ENCODE peak calls at places on chromosomes 11 and 22, in eight cellular contexts. One of them, this sample, is unnamed.
A peak's percentile ranks its signal among the peaks of the same experiment; 100 is the strongest.

GRCh38 chr11:8068605-8069221 is 12.3 kb upstream of the TUB start:
- DNase-seq in A549: peak; percentile 27
- DNase-seq in left ventricle myocardium inferior: peak; percentile 46
- DNase-seq in H9: peak; percentile 23
- DNase-seq in bronchial epithelial cell: no peak
- DNase-seq in spleen: peak; percentile 51
- DNase-seq in lower lobe of right lung: no peak
- DNase-seq in brain microvascular endothelial cell: peak; percentile 69
- DNase-seq in this sample: peak; percentile 64

GRCh38 chr11:134857035-134857434 is 445.0 kb upstream of the B3GAT1 start:
- DNase-seq in bronchial epithelial cell: no peak
- DNase-seq in lower lobe of right lung: no peak
- DNase-seq in brain microvascular endothelial cell: no peak
- DNase-seq in left ventricle myocardium inferior: no peak
- DNase-seq in spleen: no peak
- DNase-seq in H9: no peak
- DNase-seq in A549: no peak
- DNase-seq in this sample: no peak

GRCh38 chr22:41206719-41207118 is 1.6 kb downstream of the L3MBTL2 start:
- DNase-seq in bronchial epithelial cell: no peak
- DNase-seq in left ventricle myocardium inferior: no peak
- DNase-seq in brain microvascular endothelial cell: no peak
- DNase-seq in spleen: no peak
- DNase-seq in H9: no peak
- DNase-seq in A549: no peak
- DNase-seq in lower lobe of right lung: no peak
- DNase-seq in this sample: no peak

GRCh38 chr11:45094958-45095690 is 51.3 kb upstream of the PRDM11 start:
- DNase-seq in H9: peak; percentile 14
- DNase-seq in brain microvascular endothelial cell: no peak
- DNase-seq in lower lobe of right lung: no peak
- DNase-seq in left ventricle myocardium inferior: no peak
- DNase-seq in spleen: peak; percentile 65
- DNase-seq in A549: no peak
- DNase-seq in bronchial epithelial cell: no peak
- DNase-seq in this sample: no peak

GRCh38 chr11:103091024-103091423 is 936 bp downstream of the DCUN1D5 start:
- DNase-seq in brain microvascular endothelial cell: no peak
- DNase-seq in A549: peak; percentile 8
- DNase-seq in H9: no peak
- DNase-seq in lower lobe of right lung: no peak
- DNase-seq in bronchial epithelial cell: peak; percentile 10
- DNase-seq in spleen: no peak
- DNase-seq in left ventricle myocardium inferior: no peak
- DNase-seq in this sample: peak; percentile 49

GRCh38 chr11:61152816-61153592 is 8.2 kb downstream of the VPS37C start:
- DNase-seq in A549: no peak
- DNase-seq in lower lobe of right lung: no peak
- DNase-seq in H9: no peak
- DNase-seq in left ventricle myocardium inferior: no peak
- DNase-seq in spleen: peak; percentile 38
- DNase-seq in brain microvascular endothelial cell: peak; percentile 60
- DNase-seq in bronchial epithelial cell: peak; percentile 88
- DNase-seq in this sample: peak; percentile 47

GRCh38 chr11:75280227-75280671 is 39.7 kb downstream of the TPBGL start:
- DNase-seq in lower lobe of right lung: peak; percentile 75
- DNase-seq in A549: peak; percentile 93
- DNase-seq in H9: peak; percentile 94
- DNase-seq in spleen: peak; percentile 90
- DNase-seq in bronchial epithelial cell: peak; percentile 46
- DNase-seq in left ventricle myocardium inferior: peak; percentile 75
- DNase-seq in brain microvascular endothelial cell: peak; percentile 60
- DNase-seq in this sample: peak; percentile 70

GRCh38 chr22:41449321-41449720 is 2.7 kb upstream of the TOB2 start:
- DNase-seq in H9: no peak
- DNase-seq in brain microvascular endothelial cell: no peak
- DNase-seq in bronchial epithelial cell: peak; percentile 17
- DNase-seq in spleen: peak; percentile 54
- DNase-seq in left ventricle myocardium inferior: no peak
- DNase-seq in lower lobe of right lung: no peak
- DNase-seq in A549: no peak
- DNase-seq in this sample: no peak

GRCh38 chr11:99682171-99682570 is 661.4 kb downstream of the CNTN5 start:
- DNase-seq in lower lobe of right lung: no peak
- DNase-seq in H9: no peak
- DNase-seq in brain microvascular endothelial cell: no peak
- DNase-seq in left ventricle myocardium inferior: no peak
- DNase-seq in spleen: no peak
- DNase-seq in A549: no peak
- DNase-seq in bronchial epithelial cell: no peak
- DNase-seq in this sample: no peak

GRCh38 chr22:32055069-32055468 is 12.0 kb downstream of the SLC5A1 start:
- DNase-seq in H9: no peak
- DNase-seq in lower lobe of right lung: no peak
- DNase-seq in spleen: no peak
- DNase-seq in left ventricle myocardium inferior: no peak
- DNase-seq in A549: no peak
- DNase-seq in brain microvascular endothelial cell: no peak
- DNase-seq in bronchial epithelial cell: no peak
- DNase-seq in this sample: no peak

GRCh38 chr22:34975721-34976120 is 90.2 kb upstream of the ISX start:
- DNase-seq in left ventricle myocardium inferior: no peak
- DNase-seq in A549: no peak
- DNase-seq in H9: peak; percentile 44
- DNase-seq in brain microvascular endothelial cell: no peak
- DNase-seq in lower lobe of right lung: no peak
- DNase-seq in spleen: no peak
- DNase-seq in bronchial epithelial cell: peak; percentile 1
- DNase-seq in this sample: no peak

GRCh38 chr11:119687220-119688046 is 41.6 kb downstream of the NECTIN1 start:
- DNase-seq in left ventricle myocardium inferior: no peak
- DNase-seq in lower lobe of right lung: no peak
- DNase-seq in A549: no peak
- DNase-seq in spleen: no peak
- DNase-seq in bronchial epithelial cell: no peak
- DNase-seq in brain microvascular endothelial cell: no peak
- DNase-seq in H9: no peak
- DNase-seq in this sample: no peak

GRCh38 chr11:119683783-119684182 is 45.2 kb downstream of the NECTIN1 start:
- DNase-seq in left ventricle myocardium inferior: no peak
- DNase-seq in A549: no peak
- DNase-seq in lower lobe of right lung: no peak
- DNase-seq in H9: no peak
- DNase-seq in spleen: no peak
- DNase-seq in bronchial epithelial cell: peak; percentile 69
- DNase-seq in brain microvascular endothelial cell: no peak
- DNase-seq in this sample: no peak

GRCh38 chr11:119686483-119686882 is 42.5 kb downstream of the NECTIN1 start:
- DNase-seq in spleen: no peak
- DNase-seq in lower lobe of right lung: no peak
- DNase-seq in H9: no peak
- DNase-seq in left ventricle myocardium inferior: no peak
- DNase-seq in brain microvascular endothelial cell: no peak
- DNase-seq in A549: no peak
- DNase-seq in bronchial epithelial cell: peak; percentile 58
- DNase-seq in this sample: no peak

GRCh38 chr11:119684361-119685072 is 44.5 kb downstream of the NECTIN1 start:
- DNase-seq in spleen: no peak
- DNase-seq in bronchial epithelial cell: peak; percentile 88
- DNase-seq in H9: no peak
- DNase-seq in left ventricle myocardium inferior: no peak
- DNase-seq in A549: peak; percentile 13
- DNase-seq in brain microvascular endothelial cell: peak; percentile 64
- DNase-seq in lower lobe of right lung: no peak
- DNase-seq in this sample: peak; percentile 86

DNA sequence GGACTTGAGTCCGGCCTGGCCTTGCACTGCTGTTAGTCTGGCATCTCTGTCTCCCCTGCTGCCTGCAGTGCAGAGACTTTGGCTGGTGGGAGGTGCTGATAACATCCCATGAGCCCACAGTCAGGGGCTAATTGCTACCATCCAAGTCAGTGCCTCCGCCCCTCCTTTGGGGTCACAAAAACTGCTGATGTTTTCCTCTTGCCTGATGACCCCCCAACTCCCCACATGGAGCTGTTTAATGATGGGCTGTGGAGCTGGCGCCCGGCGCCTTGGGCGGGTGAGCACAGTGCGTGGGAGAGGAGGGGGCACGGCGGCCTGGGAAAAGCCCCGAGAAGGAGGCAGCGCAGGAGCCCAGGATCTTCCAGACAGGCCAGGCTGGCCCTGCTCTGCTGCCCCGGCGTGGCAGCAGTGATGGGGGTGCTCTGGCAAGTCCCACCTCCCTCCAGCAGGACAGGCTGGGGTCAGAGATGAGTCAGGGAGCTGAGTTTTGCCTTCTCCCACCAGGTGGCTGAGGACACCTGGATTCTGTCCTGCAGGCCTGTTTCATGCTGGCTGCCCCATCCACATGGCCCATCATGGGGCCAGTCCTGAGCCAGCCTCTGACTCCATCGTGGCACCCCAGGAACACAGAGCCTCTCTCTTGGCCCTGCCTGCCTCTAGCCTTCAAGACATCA is 43.8 kb downstream of the NECTIN1 start:
- DNase-seq in left ventricle myocardium inferior: no peak
- DNase-seq in bronchial epithelial cell: no peak
- DNase-seq in A549: no peak
- DNase-seq in brain microvascular endothelial cell: no peak
- DNase-seq in spleen: no peak
- DNase-seq in lower lobe of right lung: no peak
- DNase-seq in H9: no peak
- DNase-seq in this sample: no peak
- TF ChIP-seq CTCF in left ventricle myocardium inferior: no peak
- TF ChIP-seq CTCF in bronchial epithelial cell: peak; percentile 18
- TF ChIP-seq CTCF in A549: no peak
- TF ChIP-seq CTCF in brain microvascular endothelial cell: no peak
- TF ChIP-seq CTCF in spleen: no peak
- TF ChIP-seq CTCF in lower lobe of right lung: no peak
- TF ChIP-seq CTCF in H9: no peak
- TF ChIP-seq CTCF in this sample: no peak

DNA sequence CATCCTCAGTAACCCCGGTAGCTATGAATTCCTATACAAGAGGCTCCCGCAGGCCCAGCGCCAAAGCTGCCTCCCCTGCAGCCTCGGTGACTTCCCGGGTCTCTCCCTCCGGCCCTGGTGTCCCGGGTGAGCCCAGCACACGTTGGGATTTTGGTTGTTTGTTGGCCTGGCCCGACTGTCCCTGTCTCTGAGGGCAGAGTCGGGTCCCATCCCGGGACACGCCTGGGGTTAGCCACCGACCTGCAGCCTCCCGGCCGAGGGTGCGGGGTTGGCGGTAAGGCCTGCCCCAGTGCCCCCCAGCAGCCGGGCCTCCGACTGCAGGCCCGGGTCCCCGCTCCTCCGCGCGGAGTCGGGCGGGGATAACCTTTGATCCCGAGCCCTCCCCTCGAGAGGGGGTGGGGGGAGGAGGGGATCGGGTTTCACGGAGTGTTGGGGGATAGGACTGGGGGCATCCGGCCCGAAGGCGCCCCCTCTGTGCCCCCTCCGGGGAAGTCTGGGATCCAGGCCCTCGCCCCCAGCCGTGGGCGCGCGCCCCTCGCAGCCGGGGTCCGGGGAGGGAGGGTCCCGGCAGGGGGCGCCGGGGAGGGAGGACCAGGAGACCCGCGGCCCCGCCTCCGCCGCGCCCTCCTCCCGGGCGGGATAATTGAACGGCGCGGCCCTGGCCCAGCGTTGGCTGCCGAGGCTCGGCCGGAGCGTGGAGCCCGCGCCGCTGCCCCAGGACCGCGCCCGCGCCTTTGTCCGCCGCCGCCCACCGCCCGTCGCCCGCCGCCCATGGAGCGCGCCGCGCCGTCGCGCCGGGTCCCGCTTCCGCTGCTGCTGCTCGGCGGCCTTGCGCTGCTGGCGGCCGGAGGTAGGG is at the start of gene FBLN1:
- DNase-seq in A549: peak; percentile 50
- DNase-seq in bronchial epithelial cell: no peak
- DNase-seq in lower lobe of right lung: peak; percentile 41
- DNase-seq in brain microvascular endothelial cell: no peak
- DNase-seq in left ventricle myocardium inferior: peak; percentile 65
- DNase-seq in H9: peak; percentile 74
- DNase-seq in spleen: no peak
- DNase-seq in this sample: peak; percentile 52
- TF ChIP-seq CTCF in A549: peak; percentile 46
- TF ChIP-seq CTCF in bronchial epithelial cell: peak; percentile 12
- TF ChIP-seq CTCF in lower lobe of right lung: no peak
- TF ChIP-seq CTCF in brain microvascular endothelial cell: no peak
- TF ChIP-seq CTCF in left ventricle myocardium inferior: no peak
- TF ChIP-seq CTCF in H9: peak; percentile 29
- TF ChIP-seq CTCF in spleen: no peak
- TF ChIP-seq CTCF in this sample: peak; percentile 36

DNA sequence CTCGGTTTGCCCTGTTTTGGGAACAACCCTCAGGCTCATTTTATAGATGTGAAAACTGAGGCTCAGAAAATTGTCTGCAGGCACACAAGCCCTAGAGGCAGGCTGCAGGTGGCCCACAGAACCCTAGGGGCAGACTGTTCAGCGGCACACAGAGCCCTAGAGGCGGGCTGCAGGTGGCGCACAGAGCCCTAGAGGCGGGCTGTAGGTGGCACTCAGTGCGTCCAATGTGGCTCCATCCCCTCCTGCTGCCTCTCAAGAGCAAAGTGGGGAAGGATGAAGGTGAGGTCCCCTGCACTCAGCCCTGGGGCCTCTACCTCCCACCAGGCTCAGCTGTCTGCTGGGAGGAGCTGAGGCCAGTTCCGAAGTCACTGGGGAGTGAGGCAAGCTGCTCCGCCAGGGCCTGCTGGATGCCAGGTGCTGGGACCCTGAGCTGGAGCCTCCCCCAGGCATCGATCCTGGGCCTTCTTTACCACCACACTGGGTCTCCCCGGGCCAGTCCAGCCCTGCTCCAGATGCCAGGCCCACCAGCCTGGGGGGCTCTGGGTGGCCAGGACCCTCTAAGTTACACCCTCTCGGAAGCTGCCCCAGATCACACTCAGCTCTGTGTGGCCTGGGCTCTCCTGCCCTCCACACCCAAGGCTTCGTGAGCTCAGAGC is 2.3 kb downstream of the ACY3 start:
- DNase-seq in left ventricle myocardium inferior: no peak
- DNase-seq in bronchial epithelial cell: no peak
- DNase-seq in A549: peak; percentile 59
- DNase-seq in lower lobe of right lung: no peak
- DNase-seq in brain microvascular endothelial cell: no peak
- DNase-seq in H9: peak; percentile 82
- DNase-seq in spleen: peak; percentile 91
- DNase-seq in this sample: no peak
- TF ChIP-seq CTCF in left ventricle myocardium inferior: no peak
- TF ChIP-seq CTCF in bronchial epithelial cell: peak; percentile 2
- TF ChIP-seq CTCF in A549: peak; percentile 32
- TF ChIP-seq CTCF in lower lobe of right lung: no peak
- TF ChIP-seq CTCF in brain microvascular endothelial cell: peak; percentile 34
- TF ChIP-seq CTCF in H9: peak; percentile 71
- TF ChIP-seq CTCF in spleen: peak; percentile 51
- TF ChIP-seq CTCF in this sample: no peak

GRCh38 chr11:100817620-100818019 is 130.5 kb downstream of the ARHGAP42 start:
- DNase-seq in lower lobe of right lung: no peak
- DNase-seq in spleen: no peak
- DNase-seq in brain microvascular endothelial cell: no peak
- DNase-seq in H9: no peak
- DNase-seq in left ventricle myocardium inferior: no peak
- DNase-seq in A549: no peak
- DNase-seq in bronchial epithelial cell: no peak
- DNase-seq in this sample: no peak
- TF ChIP-seq CTCF in lower lobe of right lung: no peak
- TF ChIP-seq CTCF in spleen: no peak
- TF ChIP-seq CTCF in brain microvascular endothelial cell: peak; percentile 30
- TF ChIP-seq CTCF in H9: no peak
- TF ChIP-seq CTCF in left ventricle myocardium inferior: no peak
- TF ChIP-seq CTCF in A549: no peak
- TF ChIP-seq CTCF in bronchial epithelial cell: no peak
- TF ChIP-seq CTCF in this sample: no peak

This sample was measured in MCF 10A.